ENCODE peak calls at places on chromosomes 5 and 9, in five cellular contexts. M, H, S, X and A are unnamed samples.

GRCh38 chr9:74463825-74464224 is 33.3 kb upstream of the RORB start:
- DNase-seq in M (no peak), H (no peak), S (no peak), X (no peak), A (peak; percentile 8)

GRCh38 chr5:177071671-177072385 is 14.9 kb upstream of the FGFR4 start:
- DNase-seq in X (peak; percentile 56), M (peak; percentile 76), S (no peak), H (peak; percentile 85), A (peak; percentile 86)

GRCh38 chr5:14685757-14686156 is 21.2 kb downstream of the OTULIN start:
- DNase-seq in S (no peak), X (peak; percentile 68), H (peak; percentile 47), M (peak; percentile 33), A (peak; percentile 48)

GRCh38 chr5:36494756-36495637 is 111.4 kb upstream of the SLC1A3 start:
- DNase-seq in X (no peak), S (no peak), M (no peak), H (no peak), A (no peak)

GRCh38 chr5:138647261-138647788 is 72.1 kb upstream of the HSPA9 start:
- DNase-seq in S (no peak), X (no peak), H (no peak), M (no peak), A (no peak)

GRCh38 chr5:39760385-39761198 is 335.8 kb upstream of the DAB2 start:
- DNase-seq in M (no peak), H (no peak), S (no peak), X (no peak), A (no peak)

GRCh38 chr9:133812941-133813748 is 75.0 kb upstream of the SARDH start:
- DNase-seq in M (no peak), H (no peak), X (no peak), S (no peak), A (no peak)

GRCh38 chr5:38994329-38994927 is 79.8 kb downstream of the RICTOR start:
- DNase-seq in X (no peak), S (no peak), M (peak; percentile 16), H (peak; percentile 70), A (peak; percentile 64)

GRCh38 chr5:139660105-139660915 is 12.2 kb downstream of the CXXC5 start:
- DNase-seq in H (no peak), M (no peak), X (no peak), S (no peak), A (no peak)

GRCh38 chr9:107712390-107712789 is 222.8 kb upstream of the KLF4 start:
- DNase-seq in S (no peak), H (no peak), X (no peak), M (no peak), A (no peak)

GRCh38 chr5:42268630-42269029 is 154.6 kb upstream of the GHR start:
- DNase-seq in S (no peak), H (no peak), M (no peak), X (no peak), A (no peak)

GRCh38 chr5:153147891-153148623 is 342.4 kb upstream of the GRIA1 start:
- DNase-seq in H (peak; percentile 1), M (peak; percentile 17), S (no peak), X (no peak), A (peak; percentile 11)

GRCh38 chr5:82467006-82467561 is 188.9 kb upstream of the RPS23 start:
- DNase-seq in S (no peak), M (no peak), H (peak; percentile 61), X (no peak), A (no peak)

GRCh38 chr5:18744990-18745590 is 1110.8 kb downstream of the TAF11L14 start:
- DNase-seq in H (peak; percentile 19), X (no peak), S (no peak), M (no peak), A (no peak)
- TF ChIP-seq ATF2 in H (no peak), X (no peak), S (no peak), M (no peak), A (no peak)

DNA sequence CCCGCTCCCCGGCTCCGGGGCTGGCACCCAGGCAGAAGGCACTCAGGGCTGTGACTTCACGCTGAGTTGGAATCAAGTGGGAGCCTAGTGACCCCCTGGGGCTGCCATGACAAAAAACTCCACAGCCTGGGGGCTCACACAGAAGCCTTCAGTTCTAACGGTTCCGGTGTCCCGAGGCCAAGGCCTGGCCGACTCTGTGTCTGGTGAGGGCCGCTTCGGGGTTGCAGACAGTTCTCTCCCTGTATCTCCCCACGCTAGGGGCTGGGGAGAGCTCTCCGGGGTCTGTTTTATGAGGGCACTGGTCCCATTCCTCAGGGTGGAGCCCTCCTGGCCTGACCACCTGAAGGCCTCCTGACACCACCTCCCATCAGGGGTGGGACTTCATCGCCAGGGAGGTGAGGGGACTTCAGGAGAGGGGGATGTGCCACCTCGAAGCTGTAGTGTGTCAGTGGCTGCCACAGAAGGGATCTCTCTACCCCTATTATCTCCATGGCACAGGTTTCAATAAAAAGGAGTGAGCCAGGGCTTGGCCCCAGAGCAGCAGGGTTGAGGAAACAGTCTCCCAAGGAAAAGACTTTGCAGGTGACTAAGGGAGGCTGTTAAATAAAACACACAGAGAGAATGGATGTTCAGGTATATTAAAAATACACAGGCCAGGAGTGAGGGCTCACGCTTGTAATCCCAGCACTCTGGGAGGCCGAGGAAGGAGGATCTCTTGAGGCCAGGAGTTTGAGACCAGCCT is 1.5 kb upstream of the SLC6A3 start:
- DNase-seq in X (no peak), H (no peak), M (no peak), S (no peak), A (no peak)
- TF ChIP-seq ATF2 in X (no peak), H (no peak), M (no peak), S (no peak), A (no peak)

GRCh38 chr9:98442541-98442940 is 187.1 kb upstream of the TBC1D2 start:
- DNase-seq in S (no peak), X (no peak), M (no peak), H (no peak), A (no peak)
- TF ChIP-seq ATF2 in S (no peak), X (no peak), M (no peak), H (no peak), A (no peak)

DNA sequence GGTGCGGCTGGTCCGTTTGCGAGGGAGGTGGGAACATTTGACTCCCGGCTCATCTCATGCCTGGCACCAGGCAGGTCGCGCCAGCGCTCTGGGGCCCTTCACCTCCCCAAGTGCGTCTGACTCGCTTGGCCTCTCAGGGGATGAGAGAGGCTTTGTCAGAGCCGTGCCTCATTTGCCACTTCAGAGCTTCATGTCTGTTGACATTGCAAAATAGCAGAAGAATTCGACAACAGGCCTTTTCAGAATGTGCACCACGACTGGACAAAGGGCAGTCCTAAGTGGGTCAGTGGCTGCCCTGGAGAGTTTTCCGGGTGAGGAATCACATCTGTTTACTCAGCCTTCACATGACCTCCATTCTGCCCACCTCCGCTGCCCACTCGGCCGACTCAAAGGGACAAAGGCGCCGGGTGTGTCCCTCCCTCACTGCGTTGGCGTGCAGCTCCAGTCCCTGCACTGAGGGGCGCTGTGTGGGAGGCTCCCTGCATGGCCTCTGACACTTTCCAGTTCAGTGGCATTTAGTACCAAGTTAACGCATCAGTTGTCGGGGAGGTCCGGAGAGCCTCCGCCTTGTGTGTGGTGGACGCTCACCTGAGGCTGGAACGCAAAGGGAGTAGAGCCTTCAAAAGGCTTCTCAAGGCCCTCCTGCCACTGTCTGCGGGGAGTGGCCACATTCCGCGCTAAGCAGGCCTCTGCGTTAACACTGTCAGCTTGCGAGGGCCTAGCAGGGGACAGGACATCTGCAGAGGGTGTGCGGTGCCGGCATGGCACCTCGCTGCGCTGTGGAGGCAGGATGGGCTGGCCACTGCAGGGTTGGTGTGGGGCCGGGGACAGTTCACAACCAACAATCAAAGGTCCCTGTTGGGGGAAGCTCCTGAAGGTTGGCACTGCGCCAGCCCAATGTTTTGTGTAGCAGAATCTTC is 171.5 kb downstream of the NXNL2 start:
- DNase-seq in S (no peak), M (peak; percentile 21), X (no peak), H (no peak), A (peak; percentile 99)
- TF ChIP-seq ATF2 in S (no peak), M (no peak), X (no peak), H (no peak), A (no peak)

GRCh38 chr5:149141957-149142851 is 911 bp downstream of the ABLIM3 start:
- DNase-seq in M (no peak), S (no peak), X (no peak), H (no peak), A (no peak)

GRCh38 chr5:149143470-149143869 is 2.2 kb downstream of the ABLIM3 start:
- DNase-seq in X (no peak), S (no peak), M (no peak), H (no peak), A (no peak)

GRCh38 chr5:149138182-149138923 is 2.9 kb upstream of the ABLIM3 start:
- DNase-seq in H (no peak), X (no peak), S (no peak), M (no peak), A (no peak)

GRCh38 chr5:149141224-149141956 is at the start of gene ABLIM3:
- DNase-seq in M (peak; percentile 76), S (peak; percentile 29), H (peak; percentile 72), X (no peak), A (no peak)

GRCh38 chr5:149140197-149141002 is 893 bp upstream of the ABLIM3 start:
- DNase-seq in X (no peak), H (no peak), S (no peak), M (no peak), A (no peak)
- TF ChIP-seq ATF2 in X (no peak), H (no peak), S (no peak), M (no peak), A (no peak)

GRCh38 chr9:135152608-135153337 is 65.3 kb downstream of the OLFM1 start:
- DNase-seq in H (peak; percentile 51), X (no peak), S (peak; percentile 27), M (peak; percentile 61), A (peak; percentile 7)
- TF ChIP-seq ATF2 in H (no peak), X (no peak), S (no peak), M (no peak), A (no peak)

GRCh38 chr9:69090943-69091342 is 55.4 kb downstream of the FXN start:
- DNase-seq in X (no peak), M (no peak), S (no peak), H (no peak), A (no peak)

GRCh38 chr9:69090140-69090750 is 54.7 kb downstream of the FXN start:
- DNase-seq in M (no peak), X (no peak), S (no peak), H (no peak), A (no peak)

GRCh38 chr9:69097053-69097452 is 61.5 kb downstream of the FXN start:
- DNase-seq in X (no peak), M (no peak), H (no peak), S (no peak), A (no peak)

GRCh38 chr9:69089491-69089890 is 53.9 kb downstream of the FXN start:
- DNase-seq in X (no peak), M (peak; percentile 52), S (no peak), H (no peak), A (no peak)

GRCh38 chr9:69093471-69094103 is 58.0 kb downstream of the FXN start:
- DNase-seq in M (no peak), H (no peak), S (no peak), X (no peak), A (no peak)
- TF ChIP-seq ATF2 in M (no peak), H (no peak), S (no peak), X (no peak), A (no peak)